ENCODE peak calls at places on chromosomes 1 and 21, in six cellular contexts. One of them, this sample, is unnamed.

GRCh38 chr1:63920154-63921117 is 146.6 kb downstream of the ROR1 start:
- DNase-seq in IMR-90: peak
- DNase-seq in H1: no peak
- DNase-seq in neuronal stem cell: no peak
- DNase-seq in H9: no peak
- DNase-seq in trophoblast cell: peak
- DNase-seq in this sample: peak

GRCh38 chr1:20610950-20611349 is 22.1 kb downstream of the CDA start:
- DNase-seq in IMR-90: no peak
- DNase-seq in H1: no peak
- DNase-seq in neuronal stem cell: no peak
- DNase-seq in H9: no peak
- DNase-seq in trophoblast cell: peak
- DNase-seq in this sample: no peak

GRCh38 chr1:117534995-117535467 is 70.8 kb upstream of the TENT5C start:
- DNase-seq in IMR-90: peak
- DNase-seq in H1: peak
- DNase-seq in neuronal stem cell: peak
- DNase-seq in H9: peak
- DNase-seq in trophoblast cell: peak
- DNase-seq in this sample: peak

GRCh38 chr1:86296305-86297205 is 99.6 kb downstream of the ODF2L start:
- DNase-seq in IMR-90: no peak
- DNase-seq in H1: no peak
- DNase-seq in neuronal stem cell: no peak
- DNase-seq in H9: no peak
- DNase-seq in trophoblast cell: no peak
- DNase-seq in this sample: no peak

GRCh38 chr1:196377811-196378210 is 230.4 kb downstream of the KCNT2 start:
- DNase-seq in IMR-90: no peak
- DNase-seq in H1: no peak
- DNase-seq in neuronal stem cell: no peak
- DNase-seq in H9: no peak
- DNase-seq in trophoblast cell: no peak
- DNase-seq in this sample: no peak

GRCh38 chr1:181095260-181095659 is 6.8 kb downstream of the IER5 start:
- DNase-seq in IMR-90: no peak
- DNase-seq in H1: no peak
- DNase-seq in neuronal stem cell: no peak
- DNase-seq in H9: no peak
- DNase-seq in trophoblast cell: no peak
- DNase-seq in this sample: no peak

GRCh38 chr1:57599233-57599994 is 175.6 kb upstream of the DAB1 start:
- DNase-seq in IMR-90: peak
- DNase-seq in H1: no peak
- DNase-seq in neuronal stem cell: peak
- DNase-seq in H9: peak
- DNase-seq in trophoblast cell: peak
- DNase-seq in this sample: peak

GRCh38 chr1:42971848-42972291 is 13.2 kb upstream of the SLC2A1 start:
- DNase-seq in IMR-90: peak
- DNase-seq in H1: no peak
- DNase-seq in neuronal stem cell: no peak
- DNase-seq in H9: no peak
- DNase-seq in trophoblast cell: peak
- DNase-seq in this sample: peak

GRCh38 chr1:245512980-245513578 is 358.3 kb downstream of the KIF26B start:
- DNase-seq in IMR-90: no peak
- DNase-seq in H1: no peak
- DNase-seq in neuronal stem cell: no peak
- DNase-seq in H9: peak
- DNase-seq in trophoblast cell: no peak
- DNase-seq in this sample: no peak

GRCh38 chr1:179929955-179930798 is 24.4 kb upstream of the CEP350 start:
- DNase-seq in IMR-90: no peak
- DNase-seq in H1: no peak
- DNase-seq in neuronal stem cell: no peak
- DNase-seq in H9: no peak
- DNase-seq in trophoblast cell: no peak
- DNase-seq in this sample: no peak

GRCh38 chr1:56216173-56216572 is 363.2 kb downstream of the PLPP3 start:
- DNase-seq in IMR-90: peak
- DNase-seq in H1: no peak
- DNase-seq in neuronal stem cell: no peak
- DNase-seq in H9: no peak
- DNase-seq in trophoblast cell: no peak
- DNase-seq in this sample: no peak

GRCh38 chr1:205056188-205056611 is 13.2 kb downstream of the CNTN2 start:
- DNase-seq in IMR-90: no peak
- DNase-seq in H1: no peak
- DNase-seq in neuronal stem cell: no peak
- DNase-seq in H9: no peak
- DNase-seq in trophoblast cell: no peak
- DNase-seq in this sample: no peak

GRCh38 chr1:167230437-167230836 is 9.8 kb downstream of the POU2F1 start:
- DNase-seq in IMR-90: no peak
- DNase-seq in H1: no peak
- DNase-seq in neuronal stem cell: no peak
- DNase-seq in H9: no peak
- DNase-seq in trophoblast cell: no peak
- DNase-seq in this sample: no peak

GRCh38 chr1:200365897-200366426 is 43.9 kb downstream of the ZNF281 start:
- DNase-seq in IMR-90: no peak
- DNase-seq in H1: no peak
- DNase-seq in neuronal stem cell: no peak
- DNase-seq in H9: no peak
- DNase-seq in trophoblast cell: no peak
- DNase-seq in this sample: no peak
- H4K91ac ChIP-seq in IMR-90: no peak
- H4K91ac ChIP-seq in H1: peak
- H4K91ac ChIP-seq in neuronal stem cell: no peak
- H4K91ac ChIP-seq in H9: no peak
- H4K91ac ChIP-seq in trophoblast cell: no peak
- H4K91ac ChIP-seq in this sample: no peak

GRCh38 chr1:31943546-31944184 is 5.5 kb upstream of the PTP4A2 start:
- DNase-seq in IMR-90: no peak
- DNase-seq in H1: no peak
- DNase-seq in neuronal stem cell: no peak
- DNase-seq in H9: no peak
- DNase-seq in trophoblast cell: no peak
- DNase-seq in this sample: peak

GRCh38 chr1:31949862-31950261 is 11.7 kb upstream of the PTP4A2 start:
- DNase-seq in IMR-90: no peak
- DNase-seq in H1: no peak
- DNase-seq in neuronal stem cell: no peak
- DNase-seq in H9: no peak
- DNase-seq in trophoblast cell: no peak
- DNase-seq in this sample: no peak

GRCh38 chr1:31939484-31940329 is 1.5 kb upstream of the PTP4A2 start:
- DNase-seq in IMR-90: peak
- DNase-seq in H1: peak
- DNase-seq in neuronal stem cell: no peak
- DNase-seq in H9: peak
- DNase-seq in trophoblast cell: peak
- DNase-seq in this sample: peak

GRCh38 chr1:31944205-31945089 is 6.3 kb upstream of the PTP4A2 start:
- DNase-seq in IMR-90: peak
- DNase-seq in H1: peak
- DNase-seq in neuronal stem cell: peak
- DNase-seq in H9: peak
- DNase-seq in trophoblast cell: peak
- DNase-seq in this sample: peak
- H3K4me2 ChIP-seq in IMR-90: peak
- H3K4me2 ChIP-seq in H1: peak
- H3K4me2 ChIP-seq in neuronal stem cell: peak
- H3K4me2 ChIP-seq in H9: peak
- H3K4me2 ChIP-seq in trophoblast cell: peak
- H3K4me2 ChIP-seq in this sample: peak

DNA sequence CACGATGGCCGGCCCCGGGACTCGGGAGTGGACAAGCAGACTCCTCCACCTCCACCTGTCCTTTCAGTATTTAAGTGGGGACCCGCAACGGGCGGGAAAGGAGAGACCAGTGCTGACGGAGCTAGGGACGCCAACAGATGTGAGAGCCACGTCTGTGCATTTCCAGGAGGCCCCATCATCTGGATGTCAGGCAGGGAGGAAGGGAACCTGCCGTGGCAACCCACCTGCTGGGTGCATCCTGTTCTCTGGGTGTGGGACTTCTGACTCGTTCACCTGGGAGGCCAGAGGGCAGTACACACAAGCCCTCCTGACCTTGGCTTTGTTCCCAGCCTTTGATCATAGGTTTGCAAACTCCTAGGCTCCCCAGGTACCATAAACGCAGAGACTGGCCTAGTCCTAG is 5.6 kb upstream of the PCBP3 start:
- DNase-seq in IMR-90: no peak
- DNase-seq in H1: no peak
- DNase-seq in neuronal stem cell: no peak
- DNase-seq in H9: no peak
- DNase-seq in trophoblast cell: no peak
- DNase-seq in this sample: no peak
- H3K27ac ChIP-seq in IMR-90: no peak
- H3K27ac ChIP-seq in H1: no peak
- H3K27ac ChIP-seq in neuronal stem cell: no peak
- H3K27ac ChIP-seq in H9: no peak
- H3K27ac ChIP-seq in trophoblast cell: no peak
- H3K27ac ChIP-seq in this sample: no peak

GRCh38 chr21:38628426-38628825 is 130.1 kb upstream of the ERG start:
- DNase-seq in IMR-90: no peak
- DNase-seq in H1: no peak
- DNase-seq in neuronal stem cell: no peak
- DNase-seq in H9: no peak
- DNase-seq in trophoblast cell: no peak
- DNase-seq in this sample: no peak

GRCh38 chr21:38625000-38625399 is 126.7 kb upstream of the ERG start:
- DNase-seq in IMR-90: no peak
- DNase-seq in H1: no peak
- DNase-seq in neuronal stem cell: no peak
- DNase-seq in H9: no peak
- DNase-seq in trophoblast cell: no peak
- DNase-seq in this sample: no peak

GRCh38 chr21:38622827-38623209 is 124.5 kb upstream of the ERG start:
- DNase-seq in IMR-90: no peak
- DNase-seq in H1: no peak
- DNase-seq in neuronal stem cell: no peak
- DNase-seq in H9: no peak
- DNase-seq in trophoblast cell: no peak
- DNase-seq in this sample: no peak

GRCh38 chr21:38623552-38623951 is 125.3 kb upstream of the ERG start:
- DNase-seq in IMR-90: no peak
- DNase-seq in H1: no peak
- DNase-seq in neuronal stem cell: no peak
- DNase-seq in H9: no peak
- DNase-seq in trophoblast cell: no peak
- DNase-seq in this sample: no peak

DNA sequence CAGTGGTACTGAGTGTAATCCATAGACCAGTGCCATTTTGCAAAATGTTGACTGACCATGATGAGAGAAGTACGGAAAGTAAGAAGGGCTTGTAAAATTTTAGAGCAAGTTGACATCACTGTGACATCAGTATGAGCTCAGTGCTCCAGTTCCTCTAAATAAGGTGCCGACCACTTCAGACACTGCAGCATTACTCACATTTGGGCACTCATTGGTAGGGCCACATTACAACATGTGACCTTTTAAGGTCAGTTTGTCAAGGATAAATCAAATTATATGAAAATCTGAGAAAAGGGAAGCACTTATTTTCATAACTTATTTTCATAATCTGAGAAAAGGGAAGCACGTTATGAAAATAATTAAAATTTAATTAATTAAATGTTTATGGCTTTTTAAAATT is 128.0 kb upstream of the ERG start:
- DNase-seq in IMR-90: no peak
- DNase-seq in H1: no peak
- DNase-seq in neuronal stem cell: no peak
- DNase-seq in H9: no peak
- DNase-seq in trophoblast cell: no peak
- DNase-seq in this sample: no peak
- H4K91ac ChIP-seq in IMR-90: no peak
- H4K91ac ChIP-seq in H1: no peak
- H4K91ac ChIP-seq in neuronal stem cell: no peak
- H4K91ac ChIP-seq in H9: no peak
- H4K91ac ChIP-seq in trophoblast cell: no peak
- H4K91ac ChIP-seq in this sample: no peak

DNA sequence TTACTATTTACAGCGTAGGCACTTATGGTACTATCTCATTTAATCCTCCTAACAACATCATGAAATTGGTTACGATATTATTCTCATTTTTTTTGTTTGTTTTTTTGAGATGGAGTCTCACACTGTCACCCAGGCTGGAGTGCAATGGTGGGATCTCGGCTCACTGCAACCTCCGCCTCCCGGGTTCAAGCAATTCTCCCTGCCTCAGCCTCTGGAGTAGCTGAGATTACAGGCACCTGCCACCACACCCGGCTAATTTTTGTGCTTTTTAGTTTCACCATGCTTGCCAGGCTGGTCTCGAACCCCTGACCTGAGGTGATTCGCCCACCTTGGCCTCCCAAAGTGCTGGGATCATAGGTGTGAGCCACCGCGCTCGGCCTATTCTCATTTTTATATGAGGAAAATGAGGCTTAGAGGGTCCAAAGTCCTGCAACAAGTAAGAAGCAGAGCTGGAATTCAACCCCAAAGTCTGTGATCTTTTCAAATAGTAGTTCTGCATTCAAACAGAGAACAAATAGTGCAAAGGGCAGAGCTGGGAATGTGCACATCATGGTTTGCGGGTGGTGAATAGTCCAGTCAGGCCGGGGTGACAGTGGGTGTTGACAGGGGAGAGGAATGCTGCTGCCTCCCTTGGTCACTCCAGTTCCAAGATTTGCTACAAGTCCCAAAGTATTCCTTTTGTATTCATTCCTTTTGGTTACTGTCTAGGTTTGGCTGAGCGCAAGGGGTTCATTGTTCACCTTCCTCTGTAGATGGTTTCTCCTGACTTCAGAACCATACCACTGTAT is 4.6 kb downstream of the PRUNE1 start:
- DNase-seq in IMR-90: no peak
- DNase-seq in H1: no peak
- DNase-seq in neuronal stem cell: no peak
- DNase-seq in H9: no peak
- DNase-seq in trophoblast cell: no peak
- DNase-seq in this sample: no peak
- H3K4me2 ChIP-seq in IMR-90: no peak
- H3K4me2 ChIP-seq in H1: no peak
- H3K4me2 ChIP-seq in neuronal stem cell: no peak
- H3K4me2 ChIP-seq in H9: no peak
- H3K4me2 ChIP-seq in trophoblast cell: no peak
- H3K4me2 ChIP-seq in this sample: peak

DNA sequence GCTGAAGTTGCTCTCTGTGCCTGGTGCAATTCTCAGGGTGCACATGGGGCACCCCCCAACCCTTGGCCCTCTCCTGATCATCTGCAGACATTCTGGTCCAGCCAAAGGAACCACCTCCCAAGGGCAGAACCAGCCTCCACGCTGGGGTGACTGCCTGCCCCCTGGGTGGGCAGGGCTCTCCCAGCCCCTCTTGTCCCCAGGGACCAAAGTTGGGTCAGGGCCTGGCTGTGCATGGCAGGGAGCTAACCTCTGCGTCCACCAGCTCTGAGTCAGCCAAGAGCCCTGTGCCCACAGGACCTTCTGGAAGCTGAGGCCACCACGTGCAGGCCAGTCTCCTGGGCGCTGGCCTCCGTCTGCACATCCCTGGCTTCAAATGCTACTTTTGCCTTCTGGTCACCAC is 101.9 kb downstream of the SIK1 start:
- DNase-seq in IMR-90: no peak
- DNase-seq in H1: no peak
- DNase-seq in neuronal stem cell: no peak
- DNase-seq in H9: no peak
- DNase-seq in trophoblast cell: no peak
- DNase-seq in this sample: no peak
- H3K27ac ChIP-seq in IMR-90: no peak
- H3K27ac ChIP-seq in H1: no peak
- H3K27ac ChIP-seq in neuronal stem cell: no peak
- H3K27ac ChIP-seq in H9: no peak
- H3K27ac ChIP-seq in trophoblast cell: no peak
- H3K27ac ChIP-seq in this sample: no peak